ENCODE peak calls at places on chromosomes 11 and 22, in seven cellular contexts. R is testis, O is adrenal gland, Y is uterus, E is transverse colon, G is body of pancreas, C is right lobe of liver. I is an unnamed sample. For H3K4me1, the result is how much of the 10 kb centered on the place peaks cover.

GRCh38 chr22:28329582-28330073 is 350.0 kb downstream of the TTC28 start:
- DNase-seq in Y (no peak), E (no peak), O (no peak), R (no peak), G (no peak), C (no peak), I (no peak)

GRCh38 chr22:23910496-23911190 is 16.5 kb downstream of the MIF start:
- DNase-seq in O (peak), R (no peak), G (no peak), E (no peak), C (no peak), Y (no peak), I (no peak)

GRCh38 chr11:124623861-124624525 is 1.3 kb downstream of the TBRG1 start:
- DNase-seq in R (no peak), C (no peak), O (no peak), G (no peak), Y (no peak), E (no peak), I (no peak)

GRCh38 chr11:128814856-128815705 is 52.0 kb downstream of the KCNJ1 start:
- DNase-seq in G (peak), R (peak), Y (peak), C (no peak), E (peak), O (peak), I (peak)

GRCh38 chr11:102109896-102110760 is at the start of gene YAP1:
- DNase-seq in E (peak), O (peak), C (peak), R (peak), G (peak), Y (peak), I (peak)

GRCh38 chr22:24583221-24583971 is 9.5 kb downstream of the LRRC75B start:
- DNase-seq in Y (no peak), R (peak), G (peak), E (peak), C (no peak), O (no peak), I (no peak)

GRCh38 chr11:33667819-33668467 is 32.7 kb downstream of the C11orf91 start:
- DNase-seq in G (no peak), R (no peak), O (no peak), Y (no peak), C (no peak), E (no peak), I (no peak)

GRCh38 chr11:1656670-1657069 is 27.1 kb downstream of the KRTAP5-5 start:
- DNase-seq in E (no peak), G (no peak), O (no peak), Y (no peak), R (peak), C (no peak), I (no peak)

GRCh38 chr11:32385998-32386397 is 49.3 kb downstream of the WT1 start:
- DNase-seq in E (peak), G (no peak), Y (peak), R (peak), O (no peak), C (no peak), I (no peak)

GRCh38 chr22:12697441-12697840 is 2830.6 kb upstream of the OR11H1 start:
- DNase-seq in Y (no peak), G (no peak), R (no peak), E (no peak), O (no peak), C (no peak), I (no peak)

GRCh38 chr11:76658651-76659650 is 11.6 kb downstream of the LRRC32 start:
- DNase-seq in G (no peak), R (no peak), Y (no peak), C (no peak), O (peak), E (peak), I (no peak)

GRCh38 chr11:119607726-119608125 is 121.3 kb downstream of the NECTIN1 start:
- DNase-seq in G (peak), R (no peak), C (no peak), Y (no peak), E (no peak), O (no peak), I (no peak)

GRCh38 chr22:25081409-25081824 is 118.2 kb upstream of the CRYBB3 start:
- DNase-seq in C (no peak), G (peak), Y (no peak), E (peak), R (peak), O (no peak), I (no peak)

GRCh38 chr22:24566899-24567511 is 11.2 kb downstream of the SNRPD3 start:
- DNase-seq in E (no peak), G (no peak), R (no peak), O (no peak), C (no peak), Y (no peak), I (no peak)

GRCh38 chr11:114615448-114616361 is 20.1 kb upstream of the NXPE4 start:
- DNase-seq in C (no peak), O (no peak), G (no peak), Y (no peak), E (no peak), R (no peak), I (no peak)

GRCh38 chr11:7577226-7577882 is 63.6 kb downstream of the PPFIBP2 start:
- DNase-seq in C (no peak), E (peak), G (no peak), O (no peak), R (peak), Y (peak), I (peak)

GRCh38 chr11:10674991-10675440 is 18.5 kb downstream of the IRAG1 start:
- DNase-seq in G (no peak), E (no peak), C (no peak), R (peak), O (no peak), Y (peak), I (peak)

GRCh38 chr11:110463153-110463552 is 33.4 kb downstream of the FDX1 start:
- DNase-seq in R (peak), E (peak), Y (peak), G (no peak), O (no peak), C (peak), I (peak)

GRCh38 chr11:118917488-118918127 is 8.1 kb downstream of the BCL9L start:
- DNase-seq in Y (peak), C (peak), O (peak), E (peak), G (peak), R (peak), I (peak)

GRCh38 chr11:67015048-67015447 is 7.9 kb upstream of the SYT12 start:
- DNase-seq in C (no peak), O (no peak), Y (no peak), G (no peak), E (no peak), R (no peak), I (no peak)

GRCh38 chr11:102283088-102283487 is 34.2 kb upstream of the BIRC3 start:
- DNase-seq in C (no peak), E (no peak), G (no peak), O (no peak), R (no peak), Y (no peak), I (no peak)

GRCh38 chr22:38843716-38844660 is at the start of gene NPTXR:
- DNase-seq in O (peak), Y (peak), G (peak), E (peak), R (peak), C (peak), I (peak)

GRCh38 chr22:27430799-27431480 is 370.6 kb downstream of the MN1 start:
- DNase-seq in E (no peak), O (no peak), Y (no peak), C (no peak), R (no peak), G (no peak), I (no peak)

GRCh38 chr11:117884994-117885393 is 8.5 kb upstream of the FXYD6 start:
- DNase-seq in Y (peak), O (peak), R (peak), C (no peak), G (no peak), E (no peak), I (no peak)

GRCh38 chr22:39176067-39176621 is 23.7 kb upstream of the CBX7 start:
- DNase-seq in Y (peak), E (peak), O (peak), G (peak), R (peak), C (peak), I (no peak)

GRCh38 chr11:115222863-115223530 is 281.2 kb downstream of the CADM1 start:
- DNase-seq in O (no peak), R (no peak), G (no peak), E (no peak), C (no peak), Y (no peak), I (no peak)

GRCh38 chr11:104918113-104918824 is 20.0 kb upstream of the CASP12 start:
- DNase-seq in C (no peak), R (no peak), G (no peak), O (no peak), E (no peak), Y (no peak), I (no peak)

GRCh38 chr11:38323961-38324761 is 1726.1 kb upstream of the RAG2 start:
- DNase-seq in R (no peak), Y (no peak), G (no peak), O (no peak), E (no peak), C (no peak), I (no peak)

GRCh38 chr11:9615031-9615451 is 41.6 kb downstream of the WEE1 start:
- DNase-seq in C (no peak), R (no peak), G (no peak), O (no peak), Y (no peak), E (no peak), I (no peak)

GRCh38 chr11:77130763-77131513 is 2.9 kb downstream of the MYO7A start:
- DNase-seq in R (peak), O (peak), Y (peak), E (no peak), G (peak), C (peak), I (no peak)

DNA sequence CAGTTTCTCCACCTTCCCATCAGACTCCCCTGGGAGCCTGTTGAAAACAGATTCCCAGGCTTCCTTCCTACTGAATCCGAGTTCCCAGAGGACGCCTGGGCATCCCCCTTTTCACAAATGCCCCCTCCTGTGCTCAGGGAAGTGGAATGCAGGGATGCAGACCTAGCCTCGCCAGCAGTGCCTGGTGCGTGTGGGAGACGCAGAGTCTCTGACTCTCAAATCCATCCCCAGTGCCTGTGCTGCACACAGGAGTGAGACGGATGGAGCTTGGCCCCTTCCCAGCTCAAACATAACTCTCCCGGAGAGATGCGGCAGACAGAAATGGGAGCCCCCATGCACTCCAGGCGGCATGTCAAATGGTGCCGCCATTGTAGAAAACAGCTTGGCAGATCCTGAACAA is 62.6 kb downstream of the CTTN start:
- DNase-seq in C (no peak), R (no peak), Y (no peak), O (no peak), G (no peak), E (no peak), I (no peak)
- H3K4me1 ChIP-seq in C (under half), R (under half), Y (under half), O (under half), G (under half), E (under half), I (under half)

DNA sequence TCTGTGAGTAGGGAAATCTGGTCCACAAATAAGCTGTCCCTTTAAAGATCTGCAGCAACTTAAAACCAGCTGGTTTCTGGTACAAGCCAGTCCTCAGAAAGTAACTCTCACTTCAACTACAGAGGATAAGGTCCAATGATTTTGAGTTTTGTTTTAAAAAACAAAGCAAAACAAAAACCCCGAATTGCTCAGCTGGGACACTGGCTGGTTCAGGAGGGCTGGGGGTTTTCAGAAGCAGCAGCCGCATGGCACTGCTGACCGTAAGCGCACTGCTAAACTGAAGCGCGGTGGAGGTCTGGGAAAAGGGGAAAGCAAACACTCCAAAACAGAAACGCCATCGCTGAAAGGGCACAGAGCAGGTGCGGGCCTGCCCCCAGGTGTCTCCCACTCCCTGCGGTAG is 59.7 kb downstream of the MICAL3 start:
- DNase-seq in E (no peak), O (no peak), R (no peak), G (no peak), Y (no peak), C (no peak), I (no peak)
- TF ChIP-seq POLR2A in E (no peak), O (no peak), R (no peak), G (no peak), Y (no peak), C (no peak), I (no peak)

GRCh38 chr11:69443968-69444364 is 37.5 kb upstream of the LINC01488 start:
- DNase-seq in G (no peak), O (no peak), C (no peak), Y (no peak), R (no peak), E (no peak), I (no peak)
- H3K4me3 ChIP-seq in G (no peak), O (no peak), C (no peak), Y (no peak), R (peak), E (no peak), I (peak)

DNA sequence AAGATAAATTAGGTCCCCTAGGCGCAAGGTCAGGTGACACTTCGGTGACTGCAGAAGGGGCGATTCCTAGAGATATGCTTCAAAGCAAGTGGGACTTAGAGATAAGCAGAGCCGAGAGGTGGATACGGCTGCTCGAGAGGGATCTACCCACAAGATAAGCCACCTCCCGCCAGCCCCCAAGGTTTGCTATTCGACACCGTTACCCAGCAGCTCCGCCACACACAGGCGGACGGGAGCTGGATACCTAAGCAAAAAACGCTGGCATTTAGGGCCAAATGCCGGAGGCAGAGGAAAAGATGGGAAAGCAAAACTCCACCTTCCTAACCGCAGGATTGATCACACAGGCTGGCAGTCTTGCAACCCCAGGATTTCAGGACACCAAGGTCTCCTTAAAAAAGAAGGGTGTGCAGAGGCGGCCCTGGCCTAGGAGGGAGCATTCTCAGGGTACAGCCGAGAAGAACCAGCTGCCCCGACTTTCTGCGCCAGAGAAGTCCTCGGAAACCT is 709 bp downstream of the FTH1 start:
- DNase-seq in O (peak), C (peak), R (peak), E (no peak), Y (no peak), G (peak), I (no peak)
- H3K4me1 ChIP-seq in O (under half), C (under half), R (under half), E (half or more), Y (under half), G (half or more), I (half or more)

GRCh38 chr11:2911088-2912037 is 17.9 kb downstream of the PHLDA2 start:
- DNase-seq in G (peak), E (no peak), C (no peak), R (no peak), O (no peak), Y (no peak), I (no peak)

GRCh38 chr11:2904153-2905052 is 18.8 kb upstream of the CDKN1C start:
- DNase-seq in Y (no peak), E (peak), G (no peak), C (peak), O (no peak), R (no peak), I (no peak)

GRCh38 chr11:2909145-2909914 is 19.9 kb downstream of the PHLDA2 start:
- DNase-seq in G (no peak), O (no peak), E (no peak), R (no peak), Y (no peak), C (no peak), I (no peak)

GRCh38 chr11:2910401-2910955 is 18.7 kb downstream of the PHLDA2 start:
- DNase-seq in R (no peak), C (no peak), O (no peak), Y (no peak), G (no peak), E (no peak), I (no peak)

GRCh38 chr11:2908130-2908529 is 21.1 kb downstream of the PHLDA2 start:
- DNase-seq in O (no peak), G (no peak), R (no peak), C (no peak), Y (no peak), E (no peak), I (no peak)
- TF ChIP-seq POLR2A in O (no peak), G (no peak), R (no peak), C (no peak), Y (no peak), E (no peak), I (no peak)

GRCh38 chr11:72222907-72223614 is 1.5 kb upstream of the INPPL1 start:
- DNase-seq in O (peak), C (peak), Y (peak), G (peak), R (peak), E (peak), I (peak)

GRCh38 chr11:72220696-72221363 is 3.7 kb upstream of the INPPL1 start:
- DNase-seq in C (no peak), R (peak), G (no peak), Y (no peak), E (no peak), O (peak), I (no peak)

GRCh38 chr11:72221386-72221785 is 3.2 kb upstream of the INPPL1 start:
- DNase-seq in C (no peak), R (peak), O (peak), G (no peak), E (no peak), Y (no peak), I (peak)

GRCh38 chr11:72223615-72224586 is 666 bp upstream of the INPPL1 start:
- DNase-seq in Y (peak), E (peak), G (peak), C (peak), R (peak), O (peak), I (peak)

DNA sequence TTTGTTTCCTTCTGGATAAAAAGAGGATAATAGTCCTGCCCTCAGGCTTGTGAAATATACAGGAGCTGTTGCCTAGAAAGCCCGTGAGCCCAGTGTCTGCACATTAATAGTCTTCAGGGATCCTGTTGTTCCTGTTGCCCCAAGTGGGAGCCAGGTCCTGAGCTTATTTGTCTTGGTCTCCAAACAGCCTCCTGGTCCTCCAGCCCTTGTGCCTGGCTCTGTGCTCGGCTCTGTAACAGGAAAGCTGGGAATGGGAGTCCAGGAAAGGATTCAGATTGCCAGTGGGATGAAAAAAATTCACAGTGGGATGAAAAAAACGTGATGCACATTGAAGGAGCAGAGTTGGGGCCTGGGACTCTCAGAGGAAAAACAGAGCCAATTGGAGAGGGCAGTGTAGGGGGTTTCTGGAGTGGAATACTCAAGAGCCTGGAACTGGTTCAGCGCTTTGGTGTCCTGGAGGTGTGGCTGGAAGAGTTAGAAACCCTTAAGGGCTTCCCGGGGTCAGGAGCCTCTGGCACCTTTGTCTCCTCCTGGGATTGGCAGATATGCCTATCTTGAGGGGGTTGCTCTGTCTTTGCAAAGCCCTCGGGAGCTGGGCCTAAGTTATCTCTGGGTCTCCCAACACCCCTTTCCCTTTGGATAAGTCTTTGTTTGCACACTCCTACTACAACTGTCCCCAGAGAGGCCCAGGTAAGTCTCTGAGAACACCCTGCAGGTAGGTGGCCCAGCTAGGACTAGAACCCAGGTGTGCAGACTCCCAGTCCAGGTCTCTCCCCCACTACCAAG is 2.3 kb upstream of the INPPL1 start:
- DNase-seq in R (peak), E (no peak), G (no peak), C (no peak), Y (no peak), O (peak), I (peak)
- H3K4me3 ChIP-seq in R (peak), E (peak), G (no peak), C (peak), Y (peak), O (peak), I (peak)

GRCh38 chr11:47187723-47188122 is 1.5 kb upstream of the PACSIN3 start:
- DNase-seq in G (peak), R (no peak), Y (no peak), E (no peak), C (no peak), O (no peak), I (no peak)

GRCh38 chr11:47186937-47187681 is 875 bp upstream of the PACSIN3 start:
- DNase-seq in Y (peak), O (peak), R (peak), E (peak), G (peak), C (no peak), I (peak)

GRCh38 chr11:47184711-47185304 is 1.4 kb downstream of the PACSIN3 start:
- DNase-seq in Y (no peak), E (no peak), C (peak), O (no peak), G (peak), R (no peak), I (peak)

GRCh38 chr11:47185305-47186075 is 744 bp downstream of the PACSIN3 start:
- DNase-seq in G (peak), Y (peak), E (peak), O (peak), C (peak), R (no peak), I (peak)

GRCh38 chr11:47186076-47186936 is at the start of gene PACSIN3:
- DNase-seq in C (peak), O (no peak), R (no peak), Y (peak), E (peak), G (peak), I (peak)
- H3K4me1 ChIP-seq in C (under half), O (under half), R (under half), Y (under half), E (under half), G (under half), I (half or more)